ENCODE peak calls at places on chromosomes 7 and 10, in five cellular contexts. C is HCT116, H is HepG2, N is K562, M is SK-N-SH. X is an unnamed sample.

GRCh38 chr7:18421297-18422004 is 74.1 kb upstream of the HDAC9 start:
- DNase-seq in C (no peak), H (no peak), N (no peak), M (no peak), X (no peak)

GRCh38 chr7:104230606-104231005 is 22.8 kb upstream of the ORC5 start:
- DNase-seq in C (no peak), H (no peak), N (no peak), M (peak; percentile 15), X (no peak)

GRCh38 chr7:53520841-53521240 is 485.4 kb downstream of the POM121L12 start:
- DNase-seq in C (no peak), H (no peak), N (no peak), M (no peak), X (no peak)

GRCh38 chr7:29300649-29301048 is 106.1 kb downstream of the CHN2 start:
- DNase-seq in C (no peak), H (no peak), N (no peak), M (no peak), X (no peak)

GRCh38 chr7:4483851-4484250 is 198.2 kb upstream of the FOXK1 start:
- DNase-seq in C (no peak), H (no peak), N (no peak), M (no peak), X (no peak)

GRCh38 chr10:116113721-116114501 is 159.1 kb downstream of the GFRA1 start:
- DNase-seq in C (no peak), H (no peak), N (no peak), M (no peak), X (no peak)

GRCh38 chr7:150399861-150400778 is 21.0 kb downstream of the ZNF775 start:
- DNase-seq in C (no peak), H (no peak), N (peak; percentile 80), M (peak; percentile 72), X (no peak)

GRCh38 chr10:45513586-45513985 is 139.6 kb downstream of the ALOX5 start:
- DNase-seq in C (no peak), H (peak; percentile 24), N (no peak), M (peak; percentile 19), X (no peak)

GRCh38 chr10:35545878-35546631 is 59.1 kb upstream of the GJD4 start:
- DNase-seq in C (no peak), H (no peak), N (no peak), M (no peak), X (no peak)

GRCh38 chr7:144830811-144831210 is 5.0 kb downstream of the TPK1 start:
- DNase-seq in C (no peak), H (no peak), N (no peak), M (no peak), X (no peak)

GRCh38 chr10:31721166-31721565 is 207.5 kb downstream of the ARHGAP12 start:
- DNase-seq in C (no peak), H (no peak), N (no peak), M (no peak), X (no peak)

GRCh38 chr10:132526676-132527075 is 10.9 kb upstream of the INPP5A start:
- DNase-seq in C (no peak), H (no peak), N (no peak), M (no peak), X (no peak)

GRCh38 chr7:26500749-26501352 is 209.2 kb downstream of the SNX10 start:
- DNase-seq in C (peak; percentile 15), H (peak; percentile 22), N (no peak), M (peak; percentile 55), X (no peak)

GRCh38 chr10:36759111-36759805 is 366.1 kb upstream of the ANKRD30A start:
- DNase-seq in C (no peak), H (no peak), N (no peak), M (no peak), X (no peak)

GRCh38 chr10:62584726-62585125 is 210.6 kb downstream of the ZNF365 start:
- DNase-seq in C (no peak), H (no peak), N (no peak), M (no peak), X (no peak)

GRCh38 chr10:112278871-112279270 is 4.3 kb upstream of the TECTB start:
- DNase-seq in C (no peak), H (no peak), N (no peak), M (no peak), X (no peak)

GRCh38 chr7:29569648-29570047 is 6.0 kb downstream of the PRR15 start:
- DNase-seq in C (no peak), H (peak; percentile 63), N (no peak), M (no peak), X (no peak)

GRCh38 chr7:31068006-31068675 is 16.0 kb downstream of the ADCYAP1R1 start:
- DNase-seq in C (no peak), H (no peak), N (no peak), M (no peak), X (no peak)

GRCh38 chr10:43986396-43986795 is 337.7 kb upstream of the ZNF32 start:
- DNase-seq in C (no peak), H (no peak), N (no peak), M (no peak), X (no peak)
- TF ChIP-seq ZBTB33 in C (no peak), H (no peak), N (no peak), M (no peak), X (no peak)

GRCh38 chr7:130758429-130759056 is 24.5 kb upstream of the KLF14 start:
- DNase-seq in C (peak; percentile 37), H (peak; percentile 29), N (peak; percentile 63), M (peak; percentile 56), X (no peak)
- TF ChIP-seq ZBTB33 in C (no peak), H (no peak), N (no peak), M (no peak), X (no peak)

DNA sequence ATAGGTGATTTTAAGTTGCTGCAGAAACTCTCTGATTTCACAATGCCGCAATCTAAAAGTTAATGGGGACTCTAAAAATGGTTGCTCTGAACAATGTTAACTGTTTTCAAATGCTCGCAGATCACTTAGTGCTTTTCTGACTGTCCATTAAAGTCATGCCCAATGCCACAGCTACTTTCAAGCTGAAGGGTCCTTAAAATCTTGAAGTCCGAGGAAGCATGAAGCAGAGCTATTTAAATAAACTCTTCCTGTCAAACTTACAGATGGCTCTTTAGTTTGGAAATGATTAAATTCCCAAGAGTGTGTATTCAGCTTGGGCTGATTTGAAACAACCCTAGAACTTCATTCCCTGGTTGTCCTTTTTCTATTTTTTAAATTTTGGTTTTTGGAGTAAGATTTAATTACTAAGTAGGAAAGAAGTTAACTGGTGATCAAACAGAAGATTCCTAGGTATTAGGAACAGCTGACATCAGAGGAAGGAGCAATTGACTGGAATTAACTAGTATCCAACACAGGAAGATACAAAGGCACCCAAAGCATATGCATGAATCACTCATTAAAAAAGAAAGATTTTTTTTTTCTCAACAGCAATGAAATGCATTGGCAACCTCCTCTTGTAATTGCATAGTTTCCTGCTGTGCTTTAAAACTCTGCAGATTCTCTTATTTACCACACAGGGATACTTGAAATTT is 105.1 kb downstream of the NRP1 start:
- DNase-seq in C (no peak), H (no peak), N (no peak), M (no peak), X (no peak)
- TF ChIP-seq ZBTB33 in C (no peak), H (no peak), N (no peak), M (no peak), X (no peak)

DNA sequence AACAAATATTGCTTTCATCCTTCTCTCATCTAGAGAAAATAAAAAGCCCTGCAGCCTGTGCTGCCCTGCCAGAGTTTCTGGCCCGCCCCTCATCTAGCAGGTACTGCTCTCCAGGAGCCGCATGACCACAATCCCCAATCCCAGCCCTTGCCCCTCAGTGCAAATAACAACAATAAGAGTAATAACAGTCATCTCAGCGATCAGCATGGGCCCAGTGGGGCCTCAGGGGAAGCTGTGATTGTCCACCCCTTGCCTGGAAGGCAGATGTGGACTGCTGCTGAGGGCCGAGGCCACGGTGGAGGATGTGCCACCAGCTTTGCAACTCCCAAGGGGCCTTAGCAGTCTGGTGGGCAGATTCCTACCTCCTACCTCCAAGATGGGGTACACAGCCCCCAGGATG is 106.1 kb downstream of the CDH23 start:
- DNase-seq in C (no peak), H (no peak), N (no peak), M (no peak), X (no peak)
- TF ChIP-seq ZBTB33 in C (no peak), H (no peak), N (no peak), M (no peak), X (no peak)

X was measured in GM12878.